ENCODE peak calls at places on chromosomes 13 and 19, in seven cellular contexts. T is left ventricle myocardium inferior, F is aorta, L is SK-N-SH, K is HS-27A, M is SHP77, A is AML-193. H is an unnamed sample.

GRCh38 chr19:7415163-7415856 is 66.6 kb downstream of the ARHGEF18 start:
- DNase-seq in T (no peak), F (no peak), L (no peak), K (no peak), M (no peak), A (no peak), H (no peak)

GRCh38 chr19:41386442-41386841 is 10.1 kb downstream of the TMEM91 start:
- DNase-seq in T (peak), F (no peak), L (no peak), K (no peak), M (no peak), A (no peak), H (no peak)

GRCh38 chr19:17076539-17076919 is 952 bp downstream of the MYO9B start:
- DNase-seq in T (no peak), F (no peak), L (no peak), K (no peak), M (no peak), A (peak), H (no peak)

GRCh38 chr13:79936368-79937136 is 404.4 kb downstream of the SPRY2 start:
- DNase-seq in T (no peak), F (peak), L (peak), K (peak), M (no peak), A (no peak), H (peak)

GRCh38 chr13:33181264-33181663 is 104.3 kb downstream of the STARD13 start:
- DNase-seq in T (no peak), F (no peak), L (no peak), K (no peak), M (no peak), A (no peak), H (no peak)

GRCh38 chr19:16034180-16034579 is 42.1 kb upstream of the TPM4 start:
- DNase-seq in T (no peak), F (peak), L (peak), K (no peak), M (no peak), A (no peak), H (no peak)

GRCh38 chr19:55069137-55069858 is 6.3 kb upstream of the RDH13 start:
- DNase-seq in T (no peak), F (no peak), L (peak), K (no peak), M (peak), A (no peak), H (no peak)

GRCh38 chr13:80341771-80342271 is 895 bp upstream of the SPRY2 start:
- DNase-seq in T (peak), F (no peak), L (peak), K (no peak), M (peak), A (peak), H (no peak)

GRCh38 chr13:109610517-109610916 is 175.9 kb downstream of the IRS2 start:
- DNase-seq in T (peak), F (no peak), L (peak), K (no peak), M (no peak), A (peak), H (no peak)

GRCh38 chr13:33123066-33123940 is 107.1 kb downstream of the KL start:
- DNase-seq in T (peak), F (no peak), L (no peak), K (no peak), M (no peak), A (peak), H (no peak)

GRCh38 chr19:18361646-18362045 is 21.2 kb downstream of the PGPEP1 start:
- DNase-seq in T (no peak), F (no peak), L (no peak), K (no peak), M (no peak), A (no peak), H (no peak)

GRCh38 chr13:30806784-30807183 is 71.4 kb downstream of the ALOX5AP start:
- DNase-seq in T (no peak), F (no peak), L (no peak), K (no peak), M (no peak), A (peak), H (no peak)

GRCh38 chr19:55208880-55209429 is 346 bp downstream of the PTPRH start:
- DNase-seq in T (no peak), F (no peak), L (no peak), K (no peak), M (no peak), A (no peak), H (no peak)

GRCh38 chr19:48796468-48797083 is 14.3 kb downstream of the BCAT2 start:
- DNase-seq in T (no peak), F (no peak), L (peak), K (no peak), M (no peak), A (no peak), H (no peak)

GRCh38 chr13:67139551-67139950 is 90.6 kb downstream of the PCDH9 start:
- DNase-seq in T (no peak), F (no peak), L (no peak), K (no peak), M (no peak), A (no peak), H (no peak)

GRCh38 chr13:50228527-50228926 is 213.3 kb downstream of the KCNRG start:
- DNase-seq in T (no peak), F (no peak), L (no peak), K (no peak), M (peak), A (no peak), H (no peak)

GRCh38 chr13:95615539-95615938 is 29.0 kb downstream of the DZIP1 start:
- DNase-seq in T (no peak), F (no peak), L (no peak), K (no peak), M (no peak), A (no peak), H (no peak)

GRCh38 chr19:51514866-51515481 is 13.4 kb upstream of the SIGLEC12 start:
- DNase-seq in T (no peak), F (no peak), L (peak), K (peak), M (peak), A (peak), H (no peak)

GRCh38 chr19:52307275-52307674 is 10.3 kb downstream of the ZNF480 start:
- DNase-seq in T (no peak), F (no peak), L (no peak), K (peak), M (no peak), A (no peak), H (no peak)

GRCh38 chr19:40799558-40800338 is 757 bp downstream of the EGLN2 start:
- DNase-seq in T (peak), F (peak), L (peak), K (no peak), M (no peak), A (no peak), H (no peak)

GRCh38 chr13:85538957-85539356 is 260.3 kb downstream of the SLITRK6 start:
- DNase-seq in T (no peak), F (no peak), L (no peak), K (no peak), M (no peak), A (no peak), H (no peak)

GRCh38 chr19:55620951-55621672 is 3.3 kb downstream of the ZNF784 start:
- DNase-seq in T (no peak), F (no peak), L (no peak), K (no peak), M (no peak), A (no peak), H (no peak)

GRCh38 chr13:109880371-109881346 is 94.3 kb upstream of the IRS2 start:
- DNase-seq in T (no peak), F (no peak), L (no peak), K (no peak), M (no peak), A (no peak), H (no peak)

GRCh38 chr19:48492925-48493717 is 18.5 kb downstream of the LMTK3 start:
- DNase-seq in T (peak), F (peak), L (peak), K (peak), M (peak), A (peak), H (peak)

GRCh38 chr19:19630426-19630825 is 2.4 kb upstream of the LPAR2 start:
- DNase-seq in T (no peak), F (no peak), L (no peak), K (no peak), M (no peak), A (no peak), H (no peak)

GRCh38 chr19:2711175-2711936 is 8.9 kb upstream of the GNG7 start:
- DNase-seq in T (no peak), F (no peak), L (no peak), K (no peak), M (no peak), A (no peak), H (no peak)

GRCh38 chr13:21613791-21614190 is 9.8 kb upstream of the MICU2 start:
- DNase-seq in T (no peak), F (no peak), L (no peak), K (no peak), M (peak), A (no peak), H (no peak)

GRCh38 chr19:1923319-1923718 is 17.7 kb upstream of the CSNK1G2 start:
- DNase-seq in T (no peak), F (no peak), L (no peak), K (no peak), M (no peak), A (no peak), H (no peak)

GRCh38 chr13:31111136-31111535 is 50.6 kb downstream of the HSPH1 start:
- DNase-seq in T (no peak), F (no peak), L (no peak), K (no peak), M (no peak), A (no peak), H (no peak)

GRCh38 chr13:100473087-100473486 is 115.5 kb downstream of the GGACT start:
- DNase-seq in T (no peak), F (no peak), L (peak), K (no peak), M (no peak), A (no peak), H (no peak)

GRCh38 chr19:47430041-47430802 is 10.9 kb upstream of the MEIS3 start:
- DNase-seq in T (no peak), F (no peak), L (no peak), K (no peak), M (no peak), A (no peak), H (no peak)

GRCh38 chr13:81986308-81986707 is 1645.4 kb upstream of the SPRY2 start:
- DNase-seq in T (no peak), F (no peak), L (no peak), K (no peak), M (no peak), A (no peak), H (no peak)

GRCh38 chr13:63938851-63939250 is 2523.2 kb upstream of the PCDH20 start:
- DNase-seq in T (no peak), F (no peak), L (no peak), K (peak), M (no peak), A (no peak), H (no peak)

GRCh38 chr19:10565028-10565566 is 713 bp downstream of the KRI1 start:
- DNase-seq in T (no peak), F (no peak), L (peak), K (no peak), M (no peak), A (peak), H (no peak)